ENCODE peak calls at places on chromosome 11, in six cellular contexts. D is coronary artery, X is colonic mucosa, E is right lobe of liver, J is fibroblast of the aortic adventitia, W is cardiac fibroblast. G is an unnamed sample.

GRCh38 chr11:46560300-46561025 is 33.4 kb downstream of the AMBRA1 start:
- DNase-seq in D (no peak), X (peak; percentile 53), E (no peak), J (peak; percentile 59), W (peak; percentile 43), G (no peak)

GRCh38 chr11:95228081-95228859 is 2.7 kb downstream of the SESN3 start:
- DNase-seq in D (no peak), X (no peak), E (no peak), J (peak; percentile 43), W (peak; percentile 5), G (no peak)

GRCh38 chr11:14112721-14113120 is 150.2 kb downstream of the SPON1 start:
- DNase-seq in D (no peak), X (no peak), E (no peak), J (no peak), W (no peak), G (no peak)

GRCh38 chr11:1640076-1640946 is 10.7 kb downstream of the KRTAP5-5 start:
- DNase-seq in D (no peak), X (peak; percentile 59), E (peak; percentile 68), J (peak; percentile 15), W (peak; percentile 36), G (no peak)

GRCh38 chr11:28963189-28963588 is 855.0 kb downstream of the METTL15 start:
- DNase-seq in D (no peak), X (no peak), E (no peak), J (peak; percentile 53), W (peak; percentile 51), G (no peak)

GRCh38 chr11:62839050-62840015 is at the start of gene WDR74:
- DNase-seq in D (peak; percentile 95), X (peak; percentile 97), E (peak; percentile 96), J (peak; percentile 91), W (peak; percentile 93), G (peak; percentile 96)

GRCh38 chr11:2100361-2101170 is 38.6 kb downstream of the IGF2 start:
- DNase-seq in D (no peak), X (no peak), E (peak; percentile 57), J (no peak), W (peak; percentile 41), G (peak; percentile 59)

GRCh38 chr11:2775083-2775625 is 75.4 kb upstream of the KCNQ1OT1 start:
- DNase-seq in D (peak; percentile 46), X (peak; percentile 15), E (peak; percentile 54), J (no peak), W (no peak), G (peak; percentile 32)

GRCh38 chr11:126591966-126592489 is 236.5 kb downstream of the ST3GAL4 start:
- DNase-seq in D (no peak), X (no peak), E (no peak), J (no peak), W (no peak), G (no peak)

GRCh38 chr11:67032830-67033555 is 10.1 kb downstream of the SYT12 start:
- DNase-seq in D (no peak), X (no peak), E (no peak), J (peak; percentile 91), W (peak; percentile 88), G (no peak)

GRCh38 chr11:87604350-87604749 is 566.6 kb downstream of the TMEM135 start:
- DNase-seq in D (no peak), X (no peak), E (no peak), J (no peak), W (no peak), G (no peak)

GRCh38 chr11:269146-269890 is 8.9 kb upstream of the NLRP6 start:
- DNase-seq in D (no peak), X (peak; percentile 23), E (no peak), J (no peak), W (no peak), G (no peak)

GRCh38 chr11:119149371-119150275 is 771 bp downstream of the ABCG4 start:
- DNase-seq in D (no peak), X (no peak), E (no peak), J (no peak), W (no peak), G (no peak)

GRCh38 chr11:120546312-120547205 is 35.0 kb downstream of the GRIK4 start:
- DNase-seq in D (peak; percentile 80), X (peak; percentile 55), E (no peak), J (peak; percentile 88), W (peak; percentile 94), G (no peak)

GRCh38 chr11:87338046-87338639 is 300.4 kb downstream of the TMEM135 start:
- DNase-seq in D (no peak), X (no peak), E (no peak), J (no peak), W (no peak), G (no peak)

GRCh38 chr11:84714316-84714780 is 912.8 kb downstream of the DLG2 start:
- DNase-seq in D (no peak), X (peak; percentile 76), E (peak; percentile 49), J (peak; percentile 13), W (peak; percentile 5), G (peak; percentile 50)

GRCh38 chr11:101863361-101863760 is 51.4 kb upstream of the CEP126 start:
- DNase-seq in D (no peak), X (no peak), E (no peak), J (peak; percentile 65), W (peak; percentile 42), G (no peak)

GRCh38 chr11:57312511-57313021 is 12.2 kb downstream of the TNKS1BP1 start:
- DNase-seq in D (no peak), X (peak; percentile 44), E (no peak), J (no peak), W (no peak), G (no peak)

GRCh38 chr11:35995872-35996271 is 52.0 kb downstream of the LDLRAD3 start:
- DNase-seq in D (no peak), X (no peak), E (no peak), J (no peak), W (peak; percentile 50), G (no peak)

GRCh38 chr11:65501530-65502273 is 2.9 kb downstream of the MALAT1 start:
- DNase-seq in D (no peak), X (no peak), E (peak; percentile 18), J (peak; percentile 76), W (peak; percentile 79), G (no peak)

GRCh38 chr11:80157447-80157846 is 716.6 kb upstream of the TENM4 start:
- DNase-seq in D (no peak), X (no peak), E (no peak), J (no peak), W (no peak), G (no peak)
- H3K4me3 ChIP-seq in D (no peak overlapping the region), X (no peak overlapping the region), E (no peak overlapping the region), J (no peak overlapping the region), W (no peak overlapping the region), G (no peak overlapping the region)

GRCh38 chr11:4187055-4187988 is 92.7 kb downstream of the RRM1 start:
- DNase-seq in D (peak; percentile 93), X (peak; percentile 89), E (peak; percentile 94), J (peak; percentile 87), W (peak; percentile 96), G (peak; percentile 92)
- H3K4me3 ChIP-seq in D (peak overlapping the region; percentile 91), X (peak overlapping the region; percentile 78), E (peak overlapping the region; percentile 57), J (peak overlapping the region; percentile 65), W (peak overlapping the region; percentile 70), G (peak overlapping the region; percentile 65)

GRCh38 chr11:73176892-73177155 is 34.7 kb upstream of the FCHSD2 start:
- DNase-seq in D (no peak), X (no peak), E (no peak), J (no peak), W (no peak), G (no peak)
- H3K4me3 ChIP-seq in D (no peak overlapping the region), X (no peak overlapping the region), E (no peak overlapping the region), J (no peak overlapping the region), W (no peak overlapping the region), G (no peak overlapping the region)

DNA sequence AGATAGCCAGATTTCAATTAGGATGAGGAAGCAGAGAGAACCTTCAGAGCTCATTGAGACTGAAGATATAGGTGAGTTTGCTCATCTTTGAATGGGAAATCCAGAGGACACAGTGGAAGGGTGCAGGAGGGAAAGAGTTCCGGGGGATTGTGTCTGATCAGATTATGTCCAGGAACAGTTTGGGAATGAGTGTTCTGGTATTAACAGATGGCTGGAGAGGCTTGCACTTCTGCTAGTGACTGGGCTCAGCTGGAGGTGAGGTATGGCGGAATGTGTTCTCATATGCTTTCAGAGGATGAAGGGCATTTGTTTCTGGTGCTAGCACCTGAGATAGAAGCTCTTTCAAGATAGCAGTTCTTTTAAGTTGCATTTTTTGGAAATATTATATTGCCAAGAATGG is 27.6 kb downstream of the ALKBH3 start:
- DNase-seq in D (no peak), X (no peak), E (no peak), J (no peak), W (no peak), G (no peak)
- H3K4me3 ChIP-seq in D (no peak overlapping the region), X (no peak overlapping the region), E (no peak overlapping the region), J (no peak overlapping the region), W (no peak overlapping the region), G (no peak overlapping the region)

DNA sequence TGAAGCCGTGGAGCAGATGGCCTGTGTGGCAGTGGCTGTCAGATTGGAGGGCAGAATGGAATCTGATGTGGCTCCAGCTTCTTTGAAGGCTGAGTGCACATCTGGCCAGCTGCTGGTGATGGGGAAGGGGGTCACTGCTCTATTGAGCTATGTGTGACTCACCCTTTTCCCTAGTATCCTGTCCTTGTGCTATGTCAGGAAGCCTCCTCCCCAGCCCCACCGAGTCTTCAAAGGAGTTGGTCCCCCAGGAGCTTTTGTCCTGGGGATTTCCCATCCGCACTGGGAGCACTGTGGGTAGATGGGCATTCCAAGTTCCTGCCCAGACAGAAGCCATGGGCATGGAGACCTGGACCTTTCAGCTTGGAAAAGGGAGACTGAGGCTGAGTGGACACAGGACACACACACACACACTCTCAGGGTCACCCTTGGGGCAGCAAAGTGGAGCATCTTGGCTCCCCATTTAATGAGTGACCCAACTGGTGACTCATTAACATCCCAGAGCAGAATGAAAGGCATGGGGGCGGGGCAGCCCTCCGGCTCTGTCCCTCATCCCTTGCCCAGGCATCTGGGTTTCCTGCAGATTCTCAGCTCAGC is 3.3 kb downstream of the SERPINH1 start:
- DNase-seq in D (no peak), X (no peak), E (no peak), J (peak; percentile 73), W (peak; percentile 70), G (no peak)
- H3K4me3 ChIP-seq in D (peak overlapping the region; percentile 88), X (no peak overlapping the region), E (no peak overlapping the region), J (peak overlapping the region; percentile 100), W (peak overlapping the region; percentile 98), G (peak overlapping the region; percentile 80)

GRCh38 chr11:26331911-26332571 is at the start of gene ANO3:
- DNase-seq in D (no peak), X (peak; percentile 31), E (peak; percentile 69), J (peak; percentile 83), W (peak; percentile 87), G (peak; percentile 84)
- H3K4me3 ChIP-seq in D (peak within 1 kb of the TSS; percentile 67), X (no peak within 1 kb of the TSS), E (no peak within 1 kb of the TSS), J (peak within 1 kb of the TSS; percentile 70), W (peak within 1 kb of the TSS; percentile 33), G (peak within 1 kb of the TSS; percentile 31)

DNA sequence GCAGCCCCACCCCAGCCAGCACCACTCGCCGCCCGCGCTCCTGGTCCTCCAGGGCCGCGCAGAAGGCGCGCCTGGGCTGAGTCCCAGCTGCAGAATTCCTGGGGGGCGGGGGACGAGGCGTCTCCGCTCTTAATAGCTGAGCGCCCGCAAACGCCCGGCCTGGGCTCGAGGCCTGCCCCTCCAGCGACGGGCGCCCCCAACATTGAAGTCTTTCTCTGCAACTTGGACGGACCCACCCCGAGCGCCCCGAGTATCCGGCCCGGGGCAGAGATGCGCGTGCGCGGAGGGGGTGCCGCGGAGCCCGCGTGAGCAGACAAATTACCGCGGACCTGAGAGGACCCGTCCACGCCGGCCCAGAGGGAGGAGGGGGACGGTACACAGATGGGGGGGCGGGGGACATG is 6.7 kb upstream of the SYT7 start:
- DNase-seq in D (no peak), X (peak; percentile 60), E (no peak), J (peak; percentile 58), W (peak; percentile 26), G (peak; percentile 70)
- H3K4me3 ChIP-seq in D (peak overlapping the region; percentile 72), X (peak overlapping the region; percentile 52), E (peak overlapping the region; percentile 24), J (peak overlapping the region; percentile 44), W (peak overlapping the region; percentile 23), G (peak overlapping the region; percentile 63)

GRCh38 chr11:68683086-68683951 is 1.0 kb upstream of the GAL start:
- DNase-seq in D (peak; percentile 67), X (no peak), E (no peak), J (no peak), W (no peak), G (no peak)
- H3K4me3 ChIP-seq in D (no peak overlapping the region), X (no peak overlapping the region), E (no peak overlapping the region), J (no peak overlapping the region), W (no peak overlapping the region), G (no peak overlapping the region)